ENCODE peak calls at places on chromosomes 13 and 19, in six cellular contexts. B is choroid plexus epithelial cell, Q is brain microvascular endothelial cell, A is GM23338, O is astrocyte of the spinal cord, Y is Calu3. Z is an unnamed sample.

GRCh38 chr19:51696606-51697005 is 3.5 kb downstream of the SPACA6 start:
- DNase-seq in B (no peak), Q (no peak), A (no peak), O (no peak), Y (no peak), Z (no peak)

GRCh38 chr19:17998827-17999150 is 9.2 kb upstream of the ARRDC2 start:
- DNase-seq in B (no peak), Q (no peak), A (no peak), O (no peak), Y (no peak), Z (no peak)

GRCh38 chr19:49097453-49098288 is 12.4 kb downstream of the SNRNP70 start:
- DNase-seq in B (peak), Q (peak), A (peak), O (peak), Y (peak), Z (no peak)

GRCh38 chr19:1488282-1488601 is 1.9 kb downstream of the PCSK4 start:
- DNase-seq in B (no peak), Q (no peak), A (no peak), O (no peak), Y (no peak), Z (no peak)

GRCh38 chr13:109785141-109785891 is 1.1 kb downstream of the IRS2 start:
- DNase-seq in B (peak), Q (peak), A (peak), O (peak), Y (no peak), Z (no peak)

GRCh38 chr13:43846496-43846895 is 33.0 kb downstream of the CCDC122 start:
- DNase-seq in B (peak), Q (no peak), A (no peak), O (no peak), Y (no peak), Z (no peak)

GRCh38 chr13:56019606-56020005 is 1121.1 kb upstream of the PRR20A start:
- DNase-seq in B (no peak), Q (no peak), A (no peak), O (no peak), Y (no peak), Z (no peak)

GRCh38 chr19:35718345-35719041 is 690 bp downstream of the KMT2B start:
- DNase-seq in B (peak), Q (no peak), A (peak), O (peak), Y (peak), Z (no peak)

GRCh38 chr19:24159707-24160106 is 72.7 kb downstream of the ZNF254 start:
- DNase-seq in B (peak), Q (no peak), A (peak), O (no peak), Y (no peak), Z (no peak)

GRCh38 chr19:18998276-18998675 is 35.0 kb downstream of the SUGP2 start:
- DNase-seq in B (no peak), Q (no peak), A (no peak), O (no peak), Y (no peak), Z (no peak)

GRCh38 chr19:31271569-31271911 is 77.7 kb downstream of the TSHZ3 start:
- DNase-seq in B (no peak), Q (no peak), A (no peak), O (no peak), Y (no peak), Z (no peak)

GRCh38 chr13:41515491-41516139 is 58.3 kb downstream of the RGCC start:
- DNase-seq in B (no peak), Q (no peak), A (no peak), O (no peak), Y (no peak), Z (no peak)

GRCh38 chr13:25659091-25659502 is 287.3 kb downstream of the ATP8A2 start:
- DNase-seq in B (peak), Q (no peak), A (no peak), O (no peak), Y (no peak), Z (no peak)

GRCh38 chr13:104008571-104009435 is 942.6 kb upstream of the SLC10A2 start:
- DNase-seq in B (peak), Q (peak), A (no peak), O (peak), Y (no peak), Z (no peak)

GRCh38 chr13:51946163-51946669 is 65.0 kb downstream of the ATP7B start:
- DNase-seq in B (no peak), Q (no peak), A (no peak), O (no peak), Y (no peak), Z (no peak)

GRCh38 chr19:39807846-39808364 is 26.1 kb downstream of the DYRK1B start:
- DNase-seq in B (no peak), Q (no peak), A (no peak), O (no peak), Y (no peak), Z (no peak)

GRCh38 chr13:110719036-110719710 is 5.7 kb downstream of the ING1 start:
- DNase-seq in B (no peak), Q (no peak), A (no peak), O (no peak), Y (no peak), Z (no peak)

GRCh38 chr19:5406816-5407215 is 48.4 kb upstream of the ZNRF4 start:
- DNase-seq in B (no peak), Q (no peak), A (no peak), O (no peak), Y (no peak), Z (no peak)

GRCh38 chr13:79779761-79780160 is 298.8 kb downstream of the NDFIP2 start:
- DNase-seq in B (peak), Q (no peak), A (no peak), O (peak), Y (no peak), Z (no peak)

GRCh38 chr19:12792853-12793289 is 1.6 kb downstream of the JUNB start:
- DNase-seq in B (no peak), Q (no peak), A (no peak), O (no peak), Y (no peak), Z (no peak)

GRCh38 chr13:97648881-97649224 is 214.9 kb downstream of the RAP2A start:
- DNase-seq in B (no peak), Q (no peak), A (no peak), O (no peak), Y (no peak), Z (no peak)

DNA sequence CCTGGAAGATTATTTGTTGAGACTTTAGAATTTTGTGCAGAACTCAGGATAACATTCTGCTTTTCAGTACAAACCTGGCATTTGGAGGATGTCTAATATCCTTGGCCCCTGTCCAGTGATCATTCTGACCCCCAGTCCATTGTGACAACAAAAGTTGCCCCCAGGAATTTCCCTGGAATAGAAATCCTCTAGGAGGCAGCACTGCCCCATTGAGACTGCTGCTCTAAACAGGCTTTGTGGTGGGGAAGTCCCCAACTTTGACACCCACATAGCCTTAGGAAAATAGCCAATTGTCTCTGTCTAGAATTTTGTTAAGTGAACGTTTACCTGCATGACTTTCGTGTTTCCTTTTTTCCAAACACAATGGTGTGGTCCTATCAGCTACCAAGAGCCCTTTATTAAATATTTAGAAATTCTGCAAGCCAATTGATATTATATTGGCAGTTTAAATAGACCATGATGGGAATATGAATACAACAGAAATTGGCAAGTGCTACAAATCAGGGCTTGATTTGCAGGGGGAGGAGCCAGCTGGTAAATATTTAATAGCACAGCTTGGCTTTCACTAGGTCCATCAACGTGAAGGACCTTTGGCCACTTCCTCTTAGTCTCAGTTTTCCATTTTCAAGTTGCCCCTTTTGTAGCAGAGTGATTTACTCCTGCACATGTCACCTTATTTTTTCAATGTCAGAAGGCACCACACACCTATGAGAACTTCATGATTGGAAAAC is 451.7 kb downstream of the EFNB2 start:
- DNase-seq in B (peak), Q (peak), A (peak), O (peak), Y (peak), Z (no peak)
- TF ChIP-seq CTCF in B (peak), Q (peak), A (peak), O (peak), Y (no peak), Z (peak)

DNA sequence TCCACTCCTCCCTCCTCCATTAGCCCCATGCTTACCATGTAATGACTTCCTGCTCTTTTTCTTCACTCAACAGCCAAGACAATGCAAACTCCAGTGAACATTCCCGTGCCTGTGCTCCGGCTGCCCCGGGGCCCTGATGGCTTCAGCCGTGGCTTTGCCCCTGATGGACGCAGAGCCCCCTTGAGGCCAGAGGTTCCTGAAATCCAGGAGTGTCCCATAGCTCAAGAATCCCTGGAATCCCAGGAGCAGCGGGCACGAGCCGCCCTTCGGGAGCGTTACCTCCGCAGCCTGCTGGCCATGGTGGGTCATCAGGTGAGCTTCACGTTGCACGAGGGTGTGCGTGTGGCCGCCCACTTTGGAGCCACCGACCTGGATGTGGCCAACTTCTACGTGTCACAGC is 2.9 kb upstream of the PPP1R37 start:
- DNase-seq in B (no peak), Q (no peak), A (peak), O (no peak), Y (no peak), Z (no peak)
- TF ChIP-seq CTCF in B (no peak), Q (no peak), A (peak), O (no peak), Y (no peak), Z (no peak)

DNA sequence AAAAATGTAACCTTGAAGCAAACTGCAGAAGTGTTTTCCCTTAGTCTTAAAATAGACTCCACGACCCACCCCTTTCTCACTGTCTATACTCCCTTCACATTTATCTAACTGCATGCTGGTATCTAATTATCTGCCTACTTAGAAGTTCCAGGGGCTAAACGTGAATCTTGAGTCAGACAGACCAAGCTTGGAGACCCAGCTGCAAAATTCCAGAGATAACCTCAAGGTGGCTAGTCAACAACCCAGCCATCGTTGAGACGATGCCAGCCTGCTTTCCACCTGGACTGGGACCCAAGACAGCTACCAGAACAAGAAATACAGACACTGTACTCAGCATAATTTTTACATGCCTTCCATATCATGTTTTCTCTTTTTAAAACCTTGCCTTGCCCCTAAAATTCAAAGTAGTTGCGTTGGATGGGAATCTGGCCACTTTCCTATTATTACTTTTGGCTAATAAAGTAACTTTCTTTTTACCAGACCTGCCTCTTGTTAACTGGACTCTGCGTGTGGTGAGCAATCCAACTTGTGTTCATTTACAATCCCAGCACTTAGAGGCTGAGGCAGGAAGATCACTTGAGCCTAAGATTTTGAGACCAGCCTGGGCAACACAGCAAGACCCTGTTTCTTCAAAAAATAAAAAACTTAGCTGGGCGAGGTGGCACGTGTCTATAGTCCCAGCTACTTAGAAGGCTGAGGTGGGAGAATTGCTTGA is 82.3 kb downstream of the CDADC1 start:
- DNase-seq in B (no peak), Q (no peak), A (no peak), O (no peak), Y (no peak), Z (no peak)
- TF ChIP-seq CTCF in B (no peak), Q (no peak), A (no peak), O (no peak), Y (no peak), Z (no peak)

DNA sequence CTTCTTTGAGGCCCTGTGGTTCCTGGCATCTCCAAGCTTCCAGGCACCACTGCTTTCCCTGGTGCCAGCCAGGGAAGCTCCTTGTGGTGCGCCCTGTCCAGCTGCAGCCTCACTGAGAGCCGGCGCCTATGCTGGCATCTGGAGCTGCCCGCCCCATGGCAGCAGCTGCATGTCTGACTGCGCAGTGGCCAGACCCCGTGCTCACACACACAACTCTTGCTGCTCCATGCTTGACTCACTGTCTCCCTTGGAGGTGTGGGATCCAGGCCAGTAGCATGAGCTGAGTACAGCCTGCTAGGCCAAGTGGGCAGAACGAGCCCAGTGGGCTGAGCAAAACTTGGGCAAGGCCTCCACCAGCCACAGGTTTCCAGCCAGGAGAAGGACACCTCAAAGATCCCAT is 11.5 kb upstream of the SUPT20H start:
- DNase-seq in B (no peak), Q (no peak), A (no peak), O (no peak), Y (no peak), Z (no peak)
- TF ChIP-seq CTCF in B (no peak), Q (no peak), A (no peak), O (no peak), Y (no peak), Z (no peak)

Z was measured in AG09319.